ENCODE peak calls at places on chromosomes 16 and 17, in nine cellular contexts. M is Right ventricle myocardium superior; B is caudate nucleus; I is SW 1271; O is astrocyte of the spinal cord; Q is cardiac fibroblast; P is gastrocnemius medialis; W is T47D; X is activated CD4-positive, alpha-beta T cell treated with anti-CD3 and anti-CD28 coated beads, Interleukin-2, amount 50 U/mL, for 48 hours. C is an unnamed sample.

GRCh38 chr17:81398855-81399451 is 3.7 kb downstream of the BAHCC1 start:
- DNase-seq in X (no peak), B (no peak), O (peak), Q (no peak), W (no peak), M (no peak), P (no peak), I (no peak), C (no peak)

GRCh38 chr17:42198897-42199296 is 4.6 kb upstream of the GHDC start:
- DNase-seq in I (no peak), B (no peak), Q (no peak), O (no peak), P (no peak), M (no peak), X (no peak), W (no peak), C (no peak)

GRCh38 chr17:77836557-77837041 is 121.9 kb upstream of the TNRC6C start:
- DNase-seq in X (no peak), M (no peak), O (peak), I (no peak), W (peak), B (no peak), P (peak), Q (peak), C (no peak)

GRCh38 chr16:68444058-68444657 is 4.2 kb downstream of the SMPD3 start:
- DNase-seq in W (peak), O (peak), X (no peak), I (no peak), M (no peak), B (no peak), Q (peak), P (no peak), C (peak)

GRCh38 chr17:14019186-14019956 is 49.9 kb upstream of the COX10 start:
- DNase-seq in B (no peak), M (no peak), I (no peak), X (peak), O (no peak), P (no peak), Q (peak), W (no peak), C (no peak)

GRCh38 chr16:76535-77272 is 1.3 kb upstream of the MPG start:
- DNase-seq in M (peak), P (peak), X (no peak), Q (peak), B (no peak), W (no peak), O (peak), I (peak), C (no peak)

GRCh38 chr17:8162997-8163977 is 539 bp upstream of the VAMP2 start:
- DNase-seq in B (no peak), W (no peak), X (peak), O (no peak), Q (no peak), P (no peak), I (no peak), M (peak), C (no peak)

GRCh38 chr17:63701477-63702222 is 1.7 kb upstream of the LIMD2 start:
- DNase-seq in O (no peak), W (no peak), I (no peak), P (no peak), X (peak), B (no peak), M (peak), Q (no peak), C (no peak)

GRCh38 chr17:46911311-46911710 is 11.6 kb upstream of the GOSR2 start:
- DNase-seq in Q (no peak), W (no peak), M (no peak), O (no peak), X (no peak), B (no peak), I (no peak), P (no peak), C (no peak)

GRCh38 chr16:20359997-20360396 is 7.5 kb upstream of the UMOD start:
- DNase-seq in M (no peak), P (no peak), I (no peak), Q (no peak), O (no peak), X (no peak), B (no peak), W (no peak), C (no peak)

GRCh38 chr17:2362881-2363280 is 25.6 kb downstream of the SGSM2 start:
- DNase-seq in B (no peak), X (no peak), M (no peak), I (no peak), P (no peak), Q (no peak), O (no peak), W (no peak), C (no peak)

GRCh38 chr16:57039148-57039812 is 49.9 kb downstream of the NLRC5 start:
- DNase-seq in W (no peak), B (no peak), M (no peak), Q (peak), O (peak), P (no peak), X (no peak), I (no peak), C (peak)

GRCh38 chr16:89604764-89605163 is 8.7 kb upstream of the DPEP1 start:
- DNase-seq in B (no peak), X (no peak), P (no peak), Q (no peak), I (no peak), O (no peak), W (no peak), M (no peak), C (no peak)

GRCh38 chr17:17153709-17154108 is 52.4 kb downstream of the PLD6 start:
- DNase-seq in P (no peak), I (no peak), M (no peak), B (no peak), Q (no peak), X (no peak), W (no peak), O (no peak), C (no peak)

GRCh38 chr17:69555056-69555455 is 140.6 kb downstream of the MAP2K6 start:
- DNase-seq in W (peak), Q (no peak), O (no peak), X (no peak), B (no peak), M (no peak), P (no peak), I (no peak), C (no peak)

GRCh38 chr17:78337244-78338109 is 22.4 kb downstream of the SOCS3 start:
- DNase-seq in O (peak), B (no peak), X (no peak), M (no peak), P (no peak), Q (peak), I (no peak), W (no peak), C (no peak)

GRCh38 chr16:77424841-77425604 is 9.8 kb downstream of the ADAMTS18 start:
- DNase-seq in X (no peak), Q (no peak), P (no peak), O (peak), B (no peak), I (no peak), M (no peak), W (no peak), C (peak)

GRCh38 chr16:84633622-84634021 is 14.7 kb upstream of the KLHL36 start:
- DNase-seq in P (peak), O (no peak), W (peak), B (no peak), Q (peak), M (peak), X (no peak), I (no peak), C (no peak)

C was measured in astrocyte of the cerebellum.